ENCODE peak calls at places on chromosomes 6 and 20, in four cellular contexts. A, T, L and Y are unnamed samples.

GRCh38 chr6:109595998-109596397 is 95.0 kb downstream of the AK9 start:
- DNase-seq in L (no peak), T (no peak), A (no peak), Y (peak)

GRCh38 chr20:24701027-24701426 is 231.6 kb downstream of the SYNDIG1 start:
- DNase-seq in L (no peak), A (no peak), T (no peak), Y (no peak)

GRCh38 chr6:57021086-57021720 is 25.3 kb upstream of the KIAA1586 start:
- DNase-seq in T (peak), A (no peak), L (no peak), Y (peak)

GRCh38 chr6:49565855-49566254 is 15.4 kb downstream of the C6orf141 start:
- DNase-seq in A (no peak), T (no peak), L (no peak), Y (no peak)

GRCh38 chr20:10430000-10430466 is 4.0 kb downstream of the MKKS start:
- DNase-seq in A (no peak), L (no peak), T (peak), Y (peak)

GRCh38 chr6:89853068-89853467 is 23.4 kb downstream of the CASP8AP2 start:
- DNase-seq in T (no peak), L (no peak), A (no peak), Y (no peak)

GRCh38 chr6:110902091-110902490 is 27.5 kb downstream of the AMD1 start:
- DNase-seq in A (no peak), T (no peak), L (no peak), Y (no peak)

GRCh38 chr6:142907544-142907943 is 37.4 kb downstream of the HIVEP2 start:
- DNase-seq in T (no peak), A (no peak), L (no peak), Y (no peak)

GRCh38 chr6:382883-383420 is 8.6 kb upstream of the IRF4 start:
- DNase-seq in L (no peak), A (no peak), T (no peak), Y (no peak)

GRCh38 chr6:44258325-44258863 is 1.1 kb upstream of the SLC35B2 start:
- DNase-seq in T (no peak), L (no peak), A (no peak), Y (no peak)

GRCh38 chr6:4460595-4461475 is 315.4 kb upstream of the CDYL start:
- DNase-seq in L (no peak), A (no peak), T (no peak), Y (no peak)

GRCh38 chr6:119764927-119765681 is 415.5 kb upstream of the MAN1A1 start:
- DNase-seq in A (no peak), L (no peak), T (no peak), Y (no peak)

GRCh38 chr6:44925100-44925739 is 402.9 kb upstream of the RUNX2 start:
- DNase-seq in L (no peak), A (no peak), T (no peak), Y (peak)

GRCh38 chr6:49892280-49892679 is 25.9 kb upstream of the CRISP1 start:
- DNase-seq in T (no peak), L (no peak), A (no peak), Y (peak)

GRCh38 chr6:41545174-41545702 is 943 bp upstream of the FOXP4 start:
- DNase-seq in A (no peak), T (no peak), L (no peak), Y (peak)

GRCh38 chr6:21886601-21887091 is 293.1 kb downstream of the SOX4 start:
- DNase-seq in L (no peak), T (no peak), A (no peak), Y (no peak)

GRCh38 chr6:137873273-137873762 is 6.3 kb downstream of the TNFAIP3 start:
- DNase-seq in T (no peak), L (peak), A (peak), Y (no peak)

GRCh38 chr6:153405926-153406325 is 274.8 kb upstream of the RGS17 start:
- DNase-seq in A (no peak), L (no peak), T (no peak), Y (no peak)

GRCh38 chr6:20577280-20577679 is 43.0 kb downstream of the CDKAL1 start:
- DNase-seq in T (no peak), L (no peak), A (no peak), Y (peak)

GRCh38 chr6:42704251-42704936 is 18.0 kb downstream of the PRPH2 start:
- DNase-seq in T (no peak), A (no peak), L (no peak), Y (peak)

GRCh38 chr6:11810854-11811643 is 32.4 kb upstream of the ADTRP start:
- DNase-seq in L (no peak), A (no peak), T (no peak), Y (no peak)

GRCh38 chr6:15661815-15662245 is 998 bp downstream of the DTNBP1 start:
- DNase-seq in L (no peak), T (no peak), A (no peak), Y (peak)

GRCh38 chr20:4180355-4180754 is 165.0 kb upstream of the RNF24 start:
- DNase-seq in L (no peak), T (no peak), A (no peak), Y (no peak)

GRCh38 chr6:2505624-2506023 is 245.1 kb downstream of the MYLK4 start:
- DNase-seq in L (no peak), T (no peak), A (no peak), Y (peak)

GRCh38 chr6:45703041-45703739 is 312.5 kb downstream of the CLIC5 start:
- DNase-seq in L (no peak), T (no peak), A (no peak), Y (no peak)

GRCh38 chr6:83359638-83360037 is 71.2 kb downstream of the ME1 start:
- DNase-seq in A (no peak), L (no peak), T (no peak), Y (no peak)

GRCh38 chr6:41416165-41416837 is 80.9 kb downstream of the NCR2 start:
- DNase-seq in T (peak), L (no peak), A (no peak), Y (peak)

GRCh38 chr6:167825759-167826229 is 917 bp upstream of the AFDN start:
- DNase-seq in A (no peak), L (peak), T (peak), Y (peak)

GRCh38 chr6:14121936-14122344 is 4.4 kb downstream of the CD83 start:
- DNase-seq in T (no peak), A (no peak), L (peak), Y (no peak)